ENCODE peak calls at places on chromosome 15, in seven cellular contexts. Z is NCI-H510A treated with DMSO at 0.1 percent for 48 hours, A is left colon, R is fibroblast of the aortic adventitia, L is cardiac fibroblast, I is islet precursor cell, P is SHP77. J is an unnamed sample.

GRCh38 chr15:82933576-82933975 is 18.9 kb downstream of the HOMER2 start:
- DNase-seq in Z (no peak), A (no peak), R (no peak), L (no peak), I (no peak), P (no peak), J (no peak)

GRCh38 chr15:40696228-40696627 is 1.3 kb downstream of the RAD51 start:
- DNase-seq in Z (no peak), A (no peak), R (no peak), L (no peak), I (no peak), P (no peak), J (no peak)

GRCh38 chr15:98649996-98650870 is 1.9 kb downstream of the IGF1R start:
- DNase-seq in Z (no peak), A (peak; percentile 59), R (peak; percentile 51), L (peak; percentile 35), I (peak; percentile 69), P (no peak), J (peak; percentile 25)

GRCh38 chr15:53811530-53811929 is 52.1 kb upstream of the WDR72 start:
- DNase-seq in Z (peak; percentile 54), A (no peak), R (peak; percentile 0), L (no peak), I (no peak), P (peak; percentile 33), J (no peak)

GRCh38 chr15:82043726-82044372 is 2.0 kb downstream of the MEX3B start:
- DNase-seq in Z (no peak), A (peak; percentile 27), R (no peak), L (no peak), I (no peak), P (no peak), J (no peak)

GRCh38 chr15:74725241-74725774 is at the start of gene CYP1A1:
- DNase-seq in Z (peak; percentile 1), A (peak; percentile 57), R (no peak), L (no peak), I (peak; percentile 64), P (peak; percentile 10), J (peak; percentile 31)

GRCh38 chr15:96053039-96054021 is 277.2 kb upstream of the NR2F2 start:
- DNase-seq in Z (peak; percentile 82), A (peak; percentile 34), R (no peak), L (peak; percentile 45), I (peak; percentile 67), P (peak; percentile 32), J (no peak)

GRCh38 chr15:75696854-75697259 is 15.8 kb downstream of the CSPG4 start:
- DNase-seq in Z (no peak), A (no peak), R (no peak), L (no peak), I (peak; percentile 73), P (no peak), J (no peak)

GRCh38 chr15:57517027-57517671 is 74.6 kb upstream of the MYZAP start:
- DNase-seq in Z (no peak), A (no peak), R (no peak), L (no peak), I (peak; percentile 17), P (no peak), J (no peak)

GRCh38 chr15:87764461-87765236 is 491.9 kb downstream of the NTRK3 start:
- DNase-seq in Z (no peak), A (no peak), R (peak; percentile 84), L (peak; percentile 64), I (peak; percentile 82), P (no peak), J (no peak)

GRCh38 chr15:80459380-80459779 is 55.2 kb downstream of the ARNT2 start:
- DNase-seq in Z (no peak), A (no peak), R (no peak), L (no peak), I (no peak), P (no peak), J (no peak)

GRCh38 chr15:82540984-82541431 is 751 bp upstream of the RPS17 start:
- DNase-seq in Z (no peak), A (peak; percentile 37), R (peak; percentile 35), L (no peak), I (peak; percentile 62), P (no peak), J (no peak)

GRCh38 chr15:74193305-74193718 is 9.3 kb downstream of the STRA6 start:
- DNase-seq in Z (no peak), A (no peak), R (peak; percentile 93), L (peak; percentile 75), I (peak; percentile 75), P (no peak), J (no peak)

GRCh38 chr15:77568960-77569646 is 63.6 kb downstream of the LINGO1 start:
- DNase-seq in Z (peak; percentile 24), A (no peak), R (peak; percentile 48), L (peak; percentile 50), I (no peak), P (peak; percentile 57), J (no peak)

GRCh38 chr15:75578206-75578947 is 738 bp downstream of the PTPN9 start:
- DNase-seq in Z (no peak), A (peak; percentile 53), R (no peak), L (peak; percentile 10), I (peak; percentile 62), P (no peak), J (peak; percentile 2)

GRCh38 chr15:53036641-53037040 is 246.5 kb upstream of the ONECUT1 start:
- DNase-seq in Z (no peak), A (no peak), R (no peak), L (no peak), I (no peak), P (no peak), J (no peak)

GRCh38 chr15:33866101-33866737 is 102.1 kb upstream of the CHRM5 start:
- DNase-seq in Z (no peak), A (no peak), R (no peak), L (no peak), I (peak; percentile 83), P (no peak), J (no peak)

GRCh38 chr15:57503051-57503702 is 88.5 kb upstream of the MYZAP start:
- DNase-seq in Z (no peak), A (no peak), R (no peak), L (no peak), I (peak; percentile 63), P (no peak), J (no peak)

J was measured in CD4-positive, alpha-beta T cell.